ENCODE peak calls at places on chromosomes 11 and 22, in nine cellular contexts. R is left lung, F is AG09309, T is body of pancreas, W is psoas muscle, H is GM23338, Y is fibroblast of lung, S is pancreas, E is neural progenitor cell. J is an unnamed sample.

GRCh38 chr11:108534274-108534882 is 36.2 kb upstream of the POGLUT3 start:
- DNase-seq in R (no peak), F (no peak), T (no peak), W (no peak), H (no peak), Y (no peak), S (no peak), E (no peak), J (no peak)

GRCh38 chr11:59283825-59284772 is 71.4 kb upstream of the MPEG1 start:
- DNase-seq in R (no peak), F (peak; percentile 14), T (peak; percentile 63), W (no peak), H (peak; percentile 75), Y (peak; percentile 23), S (no peak), E (peak; percentile 59), J (peak; percentile 66)

GRCh38 chr11:70845761-70846160 is 406.6 kb downstream of the SHANK2 start:
- DNase-seq in R (no peak), F (no peak), T (no peak), W (no peak), H (peak; percentile 18), Y (no peak), S (no peak), E (no peak), J (no peak)

GRCh38 chr11:47992959-47993820 is 12.8 kb downstream of the PTPRJ start:
- DNase-seq in R (no peak), F (no peak), T (no peak), W (no peak), H (no peak), Y (peak; percentile 87), S (no peak), E (no peak), J (peak; percentile 72)

GRCh38 chr11:67996622-67997459 is 7.1 kb downstream of the UNC93B1 start:
- DNase-seq in R (peak; percentile 94), F (no peak), T (peak; percentile 76), W (peak; percentile 80), H (peak; percentile 95), Y (peak; percentile 31), S (peak; percentile 85), E (peak; percentile 86), J (peak; percentile 90)

GRCh38 chr11:83054904-83055380 is 16.8 kb downstream of the RAB30 start:
- DNase-seq in R (no peak), F (no peak), T (peak; percentile 40), W (no peak), H (no peak), Y (no peak), S (no peak), E (no peak), J (no peak)

GRCh38 chr11:58600510-58600909 is 21.6 kb downstream of the ZFP91 start:
- DNase-seq in R (no peak), F (no peak), T (no peak), W (no peak), H (no peak), Y (no peak), S (no peak), E (no peak), J (no peak)

GRCh38 chr22:39179841-39180335 is 27.4 kb upstream of the CBX7 start:
- DNase-seq in R (no peak), F (no peak), T (no peak), W (no peak), H (peak; percentile 66), Y (no peak), S (no peak), E (peak; percentile 34), J (no peak)

GRCh38 chr11:10268746-10269487 is 25.1 kb downstream of the SBF2 start:
- DNase-seq in R (no peak), F (no peak), T (no peak), W (no peak), H (no peak), Y (peak; percentile 27), S (no peak), E (no peak), J (no peak)

GRCh38 chr22:44088976-44089570 is 65.0 kb downstream of the PARVB start:
- DNase-seq in R (peak; percentile 76), F (peak; percentile 52), T (no peak), W (peak; percentile 90), H (no peak), Y (peak; percentile 90), S (peak; percentile 22), E (no peak), J (no peak)

GRCh38 chr11:30346068-30346688 is 23.3 kb downstream of the ARL14EP start:
- DNase-seq in R (no peak), F (no peak), T (peak; percentile 18), W (no peak), H (peak; percentile 83), Y (peak; percentile 15), S (no peak), E (peak; percentile 82), J (no peak)

GRCh38 chr11:6067502-6067901 is 36.9 kb upstream of the OR56A1 start:
- DNase-seq in R (no peak), F (no peak), T (no peak), W (no peak), H (no peak), Y (no peak), S (no peak), E (no peak), J (no peak)

GRCh38 chr11:36373040-36374010 is 77.2 kb downstream of the PRR5L start:
- DNase-seq in R (no peak), F (no peak), T (no peak), W (no peak), H (no peak), Y (peak; percentile 54), S (no peak), E (no peak), J (no peak)

GRCh38 chr11:95378789-95379188 is 147.8 kb upstream of the SESN3 start:
- DNase-seq in R (no peak), F (no peak), T (no peak), W (no peak), H (peak; percentile 38), Y (no peak), S (no peak), E (no peak), J (no peak)

GRCh38 chr11:94776351-94777321 is 8.5 kb downstream of the AMOTL1 start:
- DNase-seq in R (peak; percentile 50), F (peak; percentile 73), T (peak; percentile 26), W (peak; percentile 66), H (no peak), Y (peak; percentile 82), S (peak; percentile 35), E (peak; percentile 41), J (no peak)

GRCh38 chr22:37426532-37427127 is 649 bp downstream of the ELFN2 start:
- DNase-seq in R (peak; percentile 49), F (no peak), T (no peak), W (no peak), H (no peak), Y (no peak), S (no peak), E (no peak), J (no peak)

GRCh38 chr11:3616721-3617460 is 24.9 kb downstream of the ART5 start:
- DNase-seq in R (peak; percentile 69), F (no peak), T (no peak), W (no peak), H (no peak), Y (peak; percentile 29), S (no peak), E (no peak), J (no peak)

GRCh38 chr11:119190531-119190930 is 5.3 kb downstream of the NHERF4 start:
- DNase-seq in R (no peak), F (no peak), T (no peak), W (no peak), H (no peak), Y (no peak), S (no peak), E (no peak), J (no peak)

DNA sequence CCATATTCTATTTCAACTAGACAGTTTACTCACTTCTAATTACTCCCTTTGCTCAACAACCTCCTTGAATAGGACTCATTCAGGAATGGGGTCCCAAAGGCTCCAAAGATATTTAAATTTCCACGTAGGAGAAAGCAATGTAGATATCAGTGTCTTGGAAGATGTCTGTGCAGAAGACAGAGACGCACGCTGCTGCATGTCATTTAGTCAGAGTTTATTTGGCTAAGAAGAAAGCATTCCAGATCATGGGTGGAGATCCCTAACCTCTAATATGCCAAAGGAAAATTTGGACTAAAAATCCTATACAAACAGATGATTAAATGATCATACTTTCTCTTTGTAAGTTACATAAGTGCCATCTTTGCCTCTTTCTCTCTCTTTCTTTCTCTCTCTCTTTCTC is at the start of gene OR10D3:
- DNase-seq in R (no peak), F (no peak), T (no peak), W (no peak), H (no peak), Y (no peak), S (no peak), E (no peak), J (no peak)
- TF ChIP-seq CTCF in R (no peak), F (no peak), T (no peak), W (no peak), H (no peak), Y (no peak), S (no peak), E (no peak), J (no peak)

GRCh38 chr11:132858203-132858602 is 674.1 kb downstream of the OPCML start:
- DNase-seq in R (no peak), F (no peak), T (no peak), W (no peak), H (peak; percentile 83), Y (peak; percentile 39), S (no peak), E (peak; percentile 37), J (no peak)
- TF ChIP-seq CTCF in R (no peak), F (peak; percentile 31), T (no peak), W (no peak), H (peak; percentile 54), Y (peak; percentile 49), S (no peak), E (peak; percentile 29), J (no peak)

GRCh38 chr22:45163417-45164216 is at the start of gene NUP50:
- DNase-seq in R (peak; percentile 99), F (peak; percentile 75), T (peak; percentile 96), W (peak; percentile 99), H (peak; percentile 98), Y (peak; percentile 93), S (peak; percentile 99), E (peak; percentile 99), J (peak; percentile 94)
- TF ChIP-seq CTCF in R (no peak), F (peak; percentile 3), T (no peak), W (peak; percentile 6), H (no peak), Y (no peak), S (no peak), E (no peak), J (no peak)

GRCh38 chr11:128904303-128904871 is 13.2 kb downstream of the KCNJ5 start:
- DNase-seq in R (no peak), F (no peak), T (no peak), W (no peak), H (peak; percentile 28), Y (no peak), S (no peak), E (peak; percentile 34), J (no peak)

GRCh38 chr11:128904872-128905344 is 13.8 kb downstream of the KCNJ5 start:
- DNase-seq in R (no peak), F (no peak), T (peak; percentile 58), W (peak; percentile 68), H (peak; percentile 44), Y (peak; percentile 68), S (peak; percentile 80), E (peak; percentile 63), J (no peak)

GRCh38 chr11:128906185-128907065 is 15.3 kb downstream of the KCNJ5 start:
- DNase-seq in R (no peak), F (no peak), T (peak; percentile 50), W (no peak), H (no peak), Y (no peak), S (no peak), E (no peak), J (no peak)

GRCh38 chr11:128903248-128904041 is 12.3 kb downstream of the KCNJ5 start:
- DNase-seq in R (no peak), F (no peak), T (peak; percentile 55), W (no peak), H (peak; percentile 79), Y (peak; percentile 91), S (no peak), E (peak; percentile 50), J (no peak)

GRCh38 chr11:128905345-128906184 is 14.4 kb downstream of the KCNJ5 start:
- DNase-seq in R (no peak), F (no peak), T (peak; percentile 64), W (no peak), H (peak; percentile 84), Y (peak; percentile 56), S (peak; percentile 76), E (peak; percentile 72), J (no peak)
- TF ChIP-seq CTCF in R (peak; percentile 35), F (peak; percentile 44), T (peak; percentile 41), W (no peak), H (peak; percentile 64), Y (peak; percentile 48), S (peak; percentile 47), E (peak; percentile 62), J (peak; percentile 55)

J was measured in CD14-positive monocyte.